ENCODE peak calls at places on chromosomes 3 and 15, in ten cellular contexts. One of them, this sample, is unnamed. For H3K4me1, the result is how much of the 10 kb centered on the place peaks cover.

GRCh38 chr3:41199866-41200668 is 762 bp downstream of the CTNNB1 start:
- DNase-seq in stomach: no peak
- DNase-seq in A549: peak
- DNase-seq in transverse colon: peak
- DNase-seq in prostate gland: peak
- DNase-seq in body of pancreas: peak
- DNase-seq in adrenal gland: no peak
- DNase-seq in ovary: no peak
- DNase-seq in IMR-90: no peak
- DNase-seq in heart left ventricle: peak
- DNase-seq in this sample: peak

GRCh38 chr3:153026026-153026425 is 136.0 kb upstream of the RAP2B start:
- DNase-seq in A549: peak
- DNase-seq in stomach: no peak
- DNase-seq in IMR-90: peak
- DNase-seq in prostate gland: no peak
- DNase-seq in adrenal gland: no peak
- DNase-seq in body of pancreas: no peak
- DNase-seq in transverse colon: no peak
- DNase-seq in heart left ventricle: no peak
- DNase-seq in ovary: no peak
- DNase-seq in this sample: no peak

GRCh38 chr3:151154566-151154965 is 48.5 kb downstream of the GPR171 start:
- DNase-seq in transverse colon: no peak
- DNase-seq in heart left ventricle: no peak
- DNase-seq in prostate gland: no peak
- DNase-seq in stomach: no peak
- DNase-seq in body of pancreas: no peak
- DNase-seq in A549: no peak
- DNase-seq in ovary: no peak
- DNase-seq in adrenal gland: no peak
- DNase-seq in IMR-90: no peak
- DNase-seq in this sample: no peak

GRCh38 chr15:63499611-63500010 is 4.8 kb upstream of the USP3 start:
- DNase-seq in ovary: no peak
- DNase-seq in heart left ventricle: no peak
- DNase-seq in prostate gland: no peak
- DNase-seq in adrenal gland: no peak
- DNase-seq in body of pancreas: no peak
- DNase-seq in stomach: no peak
- DNase-seq in transverse colon: no peak
- DNase-seq in A549: no peak
- DNase-seq in IMR-90: no peak
- DNase-seq in this sample: no peak

GRCh38 chr15:101025896-101026631 is 106.9 kb downstream of the LRRK1 start:
- DNase-seq in stomach: peak
- DNase-seq in body of pancreas: no peak
- DNase-seq in prostate gland: no peak
- DNase-seq in heart left ventricle: no peak
- DNase-seq in IMR-90: no peak
- DNase-seq in A549: no peak
- DNase-seq in ovary: peak
- DNase-seq in transverse colon: peak
- DNase-seq in adrenal gland: no peak
- DNase-seq in this sample: peak

GRCh38 chr15:62605292-62605691 is 437.3 kb upstream of the TPM1 start:
- DNase-seq in IMR-90: no peak
- DNase-seq in prostate gland: no peak
- DNase-seq in transverse colon: no peak
- DNase-seq in ovary: no peak
- DNase-seq in body of pancreas: no peak
- DNase-seq in adrenal gland: no peak
- DNase-seq in heart left ventricle: no peak
- DNase-seq in A549: no peak
- DNase-seq in stomach: no peak
- DNase-seq in this sample: no peak

GRCh38 chr3:38834717-38835116 is 18.7 kb upstream of the SCN10A start:
- DNase-seq in ovary: no peak
- DNase-seq in IMR-90: no peak
- DNase-seq in adrenal gland: no peak
- DNase-seq in stomach: no peak
- DNase-seq in prostate gland: no peak
- DNase-seq in heart left ventricle: no peak
- DNase-seq in A549: no peak
- DNase-seq in transverse colon: no peak
- DNase-seq in body of pancreas: no peak
- DNase-seq in this sample: no peak

GRCh38 chr15:51223771-51224229 is 114.6 kb downstream of the CYP19A1 start:
- DNase-seq in ovary: no peak
- DNase-seq in stomach: no peak
- DNase-seq in prostate gland: no peak
- DNase-seq in adrenal gland: no peak
- DNase-seq in A549: no peak
- DNase-seq in heart left ventricle: no peak
- DNase-seq in transverse colon: no peak
- DNase-seq in body of pancreas: no peak
- DNase-seq in IMR-90: peak
- DNase-seq in this sample: no peak

GRCh38 chr3:108099203-108099602 is 8.4 kb upstream of the CD47 start:
- DNase-seq in ovary: no peak
- DNase-seq in prostate gland: no peak
- DNase-seq in stomach: no peak
- DNase-seq in adrenal gland: no peak
- DNase-seq in A549: no peak
- DNase-seq in body of pancreas: no peak
- DNase-seq in IMR-90: peak
- DNase-seq in transverse colon: no peak
- DNase-seq in heart left ventricle: no peak
- DNase-seq in this sample: no peak

GRCh38 chr15:37134699-37135131 is 34.4 kb upstream of the MEIS2 start:
- DNase-seq in stomach: no peak
- DNase-seq in A549: peak
- DNase-seq in adrenal gland: no peak
- DNase-seq in body of pancreas: peak
- DNase-seq in IMR-90: peak
- DNase-seq in transverse colon: no peak
- DNase-seq in ovary: no peak
- DNase-seq in prostate gland: no peak
- DNase-seq in heart left ventricle: no peak
- DNase-seq in this sample: no peak

GRCh38 chr3:18720543-18720942 is 295.4 kb upstream of the SATB1 start:
- DNase-seq in adrenal gland: no peak
- DNase-seq in stomach: no peak
- DNase-seq in prostate gland: no peak
- DNase-seq in heart left ventricle: no peak
- DNase-seq in transverse colon: no peak
- DNase-seq in IMR-90: no peak
- DNase-seq in ovary: no peak
- DNase-seq in body of pancreas: no peak
- DNase-seq in A549: no peak
- DNase-seq in this sample: no peak

GRCh38 chr3:117600112-117600511 is 890.5 kb downstream of the TUSC7 start:
- DNase-seq in A549: no peak
- DNase-seq in prostate gland: no peak
- DNase-seq in ovary: no peak
- DNase-seq in stomach: peak
- DNase-seq in adrenal gland: no peak
- DNase-seq in IMR-90: no peak
- DNase-seq in heart left ventricle: no peak
- DNase-seq in body of pancreas: peak
- DNase-seq in transverse colon: no peak
- DNase-seq in this sample: no peak
- H3K4me1 ChIP-seq in A549: under half
- H3K4me1 ChIP-seq in prostate gland: under half
- H3K4me1 ChIP-seq in ovary: under half
- H3K4me1 ChIP-seq in stomach: under half
- H3K4me1 ChIP-seq in adrenal gland: under half
- H3K4me1 ChIP-seq in IMR-90: under half
- H3K4me1 ChIP-seq in heart left ventricle: under half
- H3K4me1 ChIP-seq in body of pancreas: under half
- H3K4me1 ChIP-seq in transverse colon: under half
- H3K4me1 ChIP-seq in this sample: under half

DNA sequence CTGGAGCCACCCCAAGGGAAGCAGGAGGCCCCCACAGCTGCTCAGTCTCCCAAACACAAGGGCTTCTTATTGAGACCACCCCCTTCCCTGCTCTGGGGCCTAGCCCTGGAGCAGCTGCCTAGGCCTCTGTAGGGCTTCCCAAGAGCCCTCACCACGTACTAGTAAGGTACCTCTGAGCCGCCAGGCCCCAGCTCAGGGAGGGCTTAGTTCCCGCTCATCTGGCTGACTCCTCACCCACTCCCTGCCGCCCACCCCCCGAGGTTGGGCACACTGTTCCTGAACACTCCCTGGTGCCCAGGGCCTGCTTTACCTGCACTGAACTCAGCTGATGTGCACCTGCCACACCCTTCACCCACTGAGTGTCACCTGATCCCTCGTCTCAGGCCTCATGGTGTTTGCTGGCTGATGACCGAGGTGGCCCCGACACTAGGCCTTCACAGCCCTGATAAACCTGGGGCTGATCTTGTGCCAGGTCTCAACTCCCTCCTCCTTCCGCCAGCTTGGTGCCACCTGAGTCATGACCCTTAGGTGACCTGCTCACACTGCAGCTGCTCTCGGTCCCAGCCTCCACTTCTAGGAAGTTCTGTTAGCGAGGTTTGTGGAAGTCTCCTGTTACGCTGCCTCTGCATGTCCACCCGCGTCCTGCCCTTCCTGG is 18.0 kb upstream of the SPTBN5 start:
- DNase-seq in A549: no peak
- DNase-seq in ovary: no peak
- DNase-seq in stomach: no peak
- DNase-seq in body of pancreas: peak
- DNase-seq in adrenal gland: no peak
- DNase-seq in IMR-90: no peak
- DNase-seq in heart left ventricle: no peak
- DNase-seq in prostate gland: no peak
- DNase-seq in transverse colon: no peak
- DNase-seq in this sample: no peak
- TF ChIP-seq POLR2A in A549: no peak
- TF ChIP-seq POLR2A in ovary: no peak
- TF ChIP-seq POLR2A in stomach: no peak
- TF ChIP-seq POLR2A in body of pancreas: no peak
- TF ChIP-seq POLR2A in adrenal gland: no peak
- TF ChIP-seq POLR2A in IMR-90: no peak
- TF ChIP-seq POLR2A in heart left ventricle: no peak
- TF ChIP-seq POLR2A in prostate gland: no peak
- TF ChIP-seq POLR2A in transverse colon: no peak
- TF ChIP-seq POLR2A in this sample: no peak

GRCh38 chr3:117958027-117958426 is 1076.6 kb downstream of the IGSF11 start:
- DNase-seq in A549: no peak
- DNase-seq in stomach: no peak
- DNase-seq in prostate gland: no peak
- DNase-seq in transverse colon: no peak
- DNase-seq in heart left ventricle: no peak
- DNase-seq in body of pancreas: no peak
- DNase-seq in ovary: no peak
- DNase-seq in adrenal gland: no peak
- DNase-seq in IMR-90: no peak
- DNase-seq in this sample: no peak

GRCh38 chr3:117954131-117954530 is 1080.5 kb downstream of the IGSF11 start:
- DNase-seq in ovary: no peak
- DNase-seq in transverse colon: no peak
- DNase-seq in prostate gland: no peak
- DNase-seq in IMR-90: no peak
- DNase-seq in A549: no peak
- DNase-seq in adrenal gland: no peak
- DNase-seq in heart left ventricle: no peak
- DNase-seq in stomach: no peak
- DNase-seq in body of pancreas: no peak
- DNase-seq in this sample: no peak

DNA sequence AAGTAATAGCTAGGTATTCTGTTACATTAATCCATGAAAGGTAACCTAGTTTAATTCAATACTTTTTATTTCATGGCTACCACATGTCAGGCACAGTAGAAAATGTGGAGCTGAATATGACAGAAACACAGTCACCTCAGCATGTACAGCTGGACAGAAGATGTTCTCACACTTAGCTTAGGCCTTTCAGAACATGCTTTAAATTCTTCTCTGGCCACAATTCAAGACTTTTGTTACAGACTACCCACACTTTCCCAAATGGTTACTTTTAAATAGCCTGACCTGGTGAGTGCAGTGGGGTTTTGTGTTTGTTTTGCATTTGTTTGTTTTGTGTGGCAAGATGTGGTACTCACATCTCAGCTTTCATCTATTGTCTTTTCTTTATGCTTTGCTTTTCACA is 1079.5 kb downstream of the IGSF11 start:
- DNase-seq in body of pancreas: no peak
- DNase-seq in transverse colon: no peak
- DNase-seq in heart left ventricle: no peak
- DNase-seq in ovary: no peak
- DNase-seq in IMR-90: peak
- DNase-seq in prostate gland: no peak
- DNase-seq in adrenal gland: no peak
- DNase-seq in stomach: no peak
- DNase-seq in A549: no peak
- DNase-seq in this sample: no peak
- H3K4me1 ChIP-seq in body of pancreas: under half
- H3K4me1 ChIP-seq in transverse colon: under half
- H3K4me1 ChIP-seq in heart left ventricle: under half
- H3K4me1 ChIP-seq in ovary: under half
- H3K4me1 ChIP-seq in IMR-90: under half
- H3K4me1 ChIP-seq in prostate gland: under half
- H3K4me1 ChIP-seq in adrenal gland: under half
- H3K4me1 ChIP-seq in stomach: under half
- H3K4me1 ChIP-seq in A549: under half
- H3K4me1 ChIP-seq in this sample: under half

GRCh38 chr15:84980196-84981053 is 1.2 kb upstream of the PDE8A start:
- DNase-seq in A549: peak
- DNase-seq in stomach: peak
- DNase-seq in prostate gland: peak
- DNase-seq in transverse colon: peak
- DNase-seq in body of pancreas: peak
- DNase-seq in adrenal gland: peak
- DNase-seq in IMR-90: peak
- DNase-seq in heart left ventricle: peak
- DNase-seq in ovary: peak
- DNase-seq in this sample: peak
- TF ChIP-seq POLR2A in A549: peak
- TF ChIP-seq POLR2A in stomach: no peak
- TF ChIP-seq POLR2A in prostate gland: peak
- TF ChIP-seq POLR2A in transverse colon: peak
- TF ChIP-seq POLR2A in body of pancreas: peak
- TF ChIP-seq POLR2A in adrenal gland: peak
- TF ChIP-seq POLR2A in IMR-90: peak
- TF ChIP-seq POLR2A in heart left ventricle: no peak
- TF ChIP-seq POLR2A in ovary: peak
- TF ChIP-seq POLR2A in this sample: peak

GRCh38 chr3:71207632-71208031 is 375.9 kb downstream of the FOXP1 start:
- DNase-seq in IMR-90: no peak
- DNase-seq in A549: no peak
- DNase-seq in transverse colon: no peak
- DNase-seq in ovary: no peak
- DNase-seq in prostate gland: no peak
- DNase-seq in adrenal gland: no peak
- DNase-seq in body of pancreas: no peak
- DNase-seq in stomach: no peak
- DNase-seq in heart left ventricle: no peak
- DNase-seq in this sample: no peak
- H3K4me1 ChIP-seq in IMR-90: under half
- H3K4me1 ChIP-seq in A549: half or more
- H3K4me1 ChIP-seq in transverse colon: half or more
- H3K4me1 ChIP-seq in ovary: under half
- H3K4me1 ChIP-seq in prostate gland: under half
- H3K4me1 ChIP-seq in adrenal gland: under half
- H3K4me1 ChIP-seq in body of pancreas: half or more
- H3K4me1 ChIP-seq in stomach: under half
- H3K4me1 ChIP-seq in heart left ventricle: under half
- H3K4me1 ChIP-seq in this sample: under half

GRCh38 chr3:95297586-95297985 is 1234.7 kb downstream of the NSUN3 start:
- DNase-seq in prostate gland: no peak
- DNase-seq in ovary: no peak
- DNase-seq in transverse colon: no peak
- DNase-seq in A549: no peak
- DNase-seq in stomach: no peak
- DNase-seq in body of pancreas: no peak
- DNase-seq in adrenal gland: no peak
- DNase-seq in IMR-90: no peak
- DNase-seq in heart left ventricle: no peak
- DNase-seq in this sample: no peak
- TF ChIP-seq POLR2A in prostate gland: no peak
- TF ChIP-seq POLR2A in ovary: no peak
- TF ChIP-seq POLR2A in transverse colon: no peak
- TF ChIP-seq POLR2A in A549: no peak
- TF ChIP-seq POLR2A in stomach: no peak
- TF ChIP-seq POLR2A in body of pancreas: no peak
- TF ChIP-seq POLR2A in adrenal gland: no peak
- TF ChIP-seq POLR2A in IMR-90: no peak
- TF ChIP-seq POLR2A in heart left ventricle: no peak
- TF ChIP-seq POLR2A in this sample: no peak